ENCODE peak calls at places on chromosomes 5 and 9, in nine cellular contexts. D, Q, M, J, L, S, A, C and Z are unnamed samples.

GRCh38 chr5:42021923-42022322 is 96.8 kb downstream of the FBXO4 start:
- DNase-seq in D (peak; percentile 19), Q (no peak), M (no peak), J (no peak), L (no peak), S (no peak), A (peak; percentile 31), C (no peak), Z (no peak)

GRCh38 chr5:3948838-3949237 is 353.2 kb downstream of the IRX1 start:
- DNase-seq in D (no peak), Q (no peak), M (no peak), J (no peak), L (no peak), S (no peak), A (no peak), C (no peak), Z (no peak)

GRCh38 chr9:99441829-99442228 is 219.7 kb downstream of the SEC61B start:
- DNase-seq in D (no peak), Q (no peak), M (no peak), J (no peak), L (no peak), S (no peak), A (no peak), C (no peak), Z (no peak)

GRCh38 chr9:34547960-34548603 is 25.3 kb upstream of the ENHO start:
- DNase-seq in D (peak; percentile 47), Q (no peak), M (peak; percentile 62), J (peak; percentile 71), L (peak; percentile 81), S (peak; percentile 23), A (peak; percentile 35), C (peak; percentile 83), Z (no peak)

GRCh38 chr9:35937227-35937626 is 20.7 kb downstream of the OR2S2 start:
- DNase-seq in D (no peak), Q (no peak), M (no peak), J (peak; percentile 46), L (no peak), S (no peak), A (peak; percentile 77), C (no peak), Z (no peak)

GRCh38 chr9:123268240-123268949 is at the start of gene STRBP:
- DNase-seq in D (peak; percentile 52), Q (peak; percentile 92), M (peak; percentile 90), J (peak; percentile 70), L (peak; percentile 96), S (peak; percentile 74), A (peak; percentile 70), C (peak; percentile 90), Z (peak; percentile 86)

GRCh38 chr5:534006-534742 is 9.9 kb upstream of the SLC9A3 start:
- DNase-seq in D (no peak), Q (no peak), M (no peak), J (no peak), L (no peak), S (no peak), A (no peak), C (no peak), Z (no peak)

GRCh38 chr5:149150457-149150856 is 9.2 kb downstream of the ABLIM3 start:
- DNase-seq in D (peak; percentile 43), Q (no peak), M (no peak), J (peak; percentile 80), L (no peak), S (no peak), A (no peak), C (no peak), Z (no peak)

GRCh38 chr5:38809388-38810359 is 36.1 kb upstream of the OSMR start:
- DNase-seq in D (peak; percentile 90), Q (peak; percentile 77), M (peak; percentile 82), J (peak; percentile 97), L (peak; percentile 90), S (peak; percentile 75), A (peak; percentile 86), C (peak; percentile 88), Z (peak; percentile 71)

GRCh38 chr5:77743181-77743580 is 33.0 kb downstream of the TBCA start:
- DNase-seq in D (peak; percentile 50), Q (no peak), M (no peak), J (peak; percentile 19), L (no peak), S (no peak), A (peak; percentile 56), C (no peak), Z (no peak)